ENCODE peak calls at places on chromosomes 5 and 9, in five cellular contexts. One of them, this sample, is unnamed.

GRCh38 chr5:142767925-142768324 is 2.3 kb upstream of the ARHGAP26 start:
- DNase-seq in upper lobe of left lung: no peak
- DNase-seq in GM23338: peak
- DNase-seq in suprapubic skin: no peak
- DNase-seq in H1: no peak
- DNase-seq in this sample: no peak

GRCh38 chr9:32708480-32709150 is 73.1 kb upstream of the TAF1L start:
- DNase-seq in upper lobe of left lung: no peak
- DNase-seq in GM23338: no peak
- DNase-seq in suprapubic skin: no peak
- DNase-seq in H1: no peak
- DNase-seq in this sample: no peak

GRCh38 chr5:35651002-35651756 is 33.5 kb downstream of the SPEF2 start:
- DNase-seq in upper lobe of left lung: no peak
- DNase-seq in GM23338: peak
- DNase-seq in suprapubic skin: no peak
- DNase-seq in H1: peak
- DNase-seq in this sample: no peak

GRCh38 chr9:100221538-100221937 is 122.5 kb downstream of the INVS start:
- DNase-seq in upper lobe of left lung: no peak
- DNase-seq in GM23338: no peak
- DNase-seq in suprapubic skin: no peak
- DNase-seq in H1: no peak
- DNase-seq in this sample: no peak

GRCh38 chr5:66307647-66308257 is 163.7 kb downstream of the SREK1 start:
- DNase-seq in upper lobe of left lung: no peak
- DNase-seq in GM23338: peak
- DNase-seq in suprapubic skin: no peak
- DNase-seq in H1: no peak
- DNase-seq in this sample: no peak

GRCh38 chr5:60334281-60334713 is 365.7 kb downstream of the DEPDC1B start:
- DNase-seq in upper lobe of left lung: no peak
- DNase-seq in GM23338: no peak
- DNase-seq in suprapubic skin: no peak
- DNase-seq in H1: no peak
- DNase-seq in this sample: no peak

GRCh38 chr9:20508242-20508641 is 114.1 kb downstream of the MLLT3 start:
- DNase-seq in upper lobe of left lung: no peak
- DNase-seq in GM23338: no peak
- DNase-seq in suprapubic skin: no peak
- DNase-seq in H1: no peak
- DNase-seq in this sample: no peak

GRCh38 chr9:137037035-137037434 is 5.1 kb upstream of the FUT7 start:
- DNase-seq in upper lobe of left lung: no peak
- DNase-seq in GM23338: no peak
- DNase-seq in suprapubic skin: no peak
- DNase-seq in H1: no peak
- DNase-seq in this sample: no peak

GRCh38 chr9:125428060-125428481 is 166.4 kb downstream of the GAPVD1 start:
- DNase-seq in upper lobe of left lung: peak
- DNase-seq in GM23338: peak
- DNase-seq in suprapubic skin: no peak
- DNase-seq in H1: peak
- DNase-seq in this sample: no peak

GRCh38 chr9:68493953-68494541 is 46.6 kb downstream of the TMEM252 start:
- DNase-seq in upper lobe of left lung: no peak
- DNase-seq in GM23338: no peak
- DNase-seq in suprapubic skin: no peak
- DNase-seq in H1: no peak
- DNase-seq in this sample: no peak

GRCh38 chr9:73179594-73179993 is 27.9 kb downstream of the ANXA1 start:
- DNase-seq in upper lobe of left lung: no peak
- DNase-seq in GM23338: no peak
- DNase-seq in suprapubic skin: no peak
- DNase-seq in H1: no peak
- DNase-seq in this sample: no peak

GRCh38 chr9:90846770-90847419 is 45.3 kb downstream of the SYK start:
- DNase-seq in upper lobe of left lung: no peak
- DNase-seq in GM23338: no peak
- DNase-seq in suprapubic skin: no peak
- DNase-seq in H1: no peak
- DNase-seq in this sample: no peak

GRCh38 chr5:133398646-133399081 is 213.7 kb downstream of the FSTL4 start:
- DNase-seq in upper lobe of left lung: no peak
- DNase-seq in GM23338: no peak
- DNase-seq in suprapubic skin: no peak
- DNase-seq in H1: no peak
- DNase-seq in this sample: peak

GRCh38 chr9:131727795-131728545 is 11.9 kb downstream of the RAPGEF1 start:
- DNase-seq in upper lobe of left lung: no peak
- DNase-seq in GM23338: no peak
- DNase-seq in suprapubic skin: no peak
- DNase-seq in H1: no peak
- DNase-seq in this sample: no peak

GRCh38 chr5:67161767-67162166 is 34.8 kb downstream of the CD180 start:
- DNase-seq in upper lobe of left lung: no peak
- DNase-seq in GM23338: no peak
- DNase-seq in suprapubic skin: no peak
- DNase-seq in H1: no peak
- DNase-seq in this sample: no peak

GRCh38 chr5:178642351-178642909 is 15.6 kb upstream of the CLK4 start:
- DNase-seq in upper lobe of left lung: no peak
- DNase-seq in GM23338: no peak
- DNase-seq in suprapubic skin: no peak
- DNase-seq in H1: no peak
- DNase-seq in this sample: peak

GRCh38 chr5:59685806-59686205 is 207.7 kb downstream of the PDE4D start:
- DNase-seq in upper lobe of left lung: no peak
- DNase-seq in GM23338: no peak
- DNase-seq in suprapubic skin: no peak
- DNase-seq in H1: no peak
- DNase-seq in this sample: no peak

GRCh38 chr5:154367101-154367500 is 78.7 kb upstream of the SAP30L start:
- DNase-seq in upper lobe of left lung: no peak
- DNase-seq in GM23338: no peak
- DNase-seq in suprapubic skin: no peak
- DNase-seq in H1: no peak
- DNase-seq in this sample: no peak

GRCh38 chr5:132458651-132459030 is 31.9 kb downstream of the IRF1 start:
- DNase-seq in upper lobe of left lung: no peak
- DNase-seq in GM23338: no peak
- DNase-seq in suprapubic skin: no peak
- DNase-seq in H1: no peak
- DNase-seq in this sample: no peak

GRCh38 chr5:91049800-91050199 is 333.3 kb downstream of the ARRDC3 start:
- DNase-seq in upper lobe of left lung: no peak
- DNase-seq in GM23338: no peak
- DNase-seq in suprapubic skin: no peak
- DNase-seq in H1: no peak
- DNase-seq in this sample: no peak

GRCh38 chr5:174312270-174312617 is 266.7 kb downstream of the NSG2 start:
- DNase-seq in upper lobe of left lung: no peak
- DNase-seq in GM23338: no peak
- DNase-seq in suprapubic skin: no peak
- DNase-seq in H1: no peak
- DNase-seq in this sample: no peak

DNA sequence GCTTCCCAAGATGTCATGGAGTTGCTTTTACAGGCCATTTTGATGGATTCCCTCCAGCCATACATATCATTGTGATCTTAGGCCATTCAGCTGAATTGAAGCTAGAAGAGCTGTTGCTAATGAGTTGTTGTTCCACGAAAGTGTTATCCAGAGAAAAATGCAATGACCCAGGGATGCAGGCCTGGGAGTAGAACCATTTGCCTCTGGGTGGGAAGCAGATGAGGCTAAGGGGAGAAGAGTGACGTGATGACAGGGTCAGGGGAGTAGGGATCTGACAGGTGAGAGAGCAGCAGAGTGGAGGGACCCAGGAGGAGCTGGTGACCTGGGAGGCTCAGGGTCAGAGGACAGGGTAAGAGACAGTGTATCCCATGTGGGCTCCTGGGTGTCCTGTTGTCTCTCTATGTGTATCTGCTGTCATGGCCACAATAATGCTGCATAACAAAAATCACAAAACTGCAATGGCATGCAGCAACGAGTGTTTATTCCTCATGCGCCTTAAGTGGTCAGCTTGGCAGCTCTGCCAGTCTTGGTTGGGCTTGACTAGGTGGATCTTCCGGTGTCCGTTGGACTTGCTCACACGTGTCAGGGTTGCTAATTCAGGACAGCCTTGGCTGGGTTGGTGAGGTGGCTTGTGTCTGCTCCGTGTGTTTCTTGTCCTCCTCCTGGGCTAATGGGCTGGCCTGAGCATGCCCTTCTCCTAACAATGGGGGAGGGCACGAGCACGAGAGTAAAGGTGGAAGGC is 90.6 kb downstream of the LIFR start:
- DNase-seq in upper lobe of left lung: no peak
- DNase-seq in GM23338: no peak
- DNase-seq in suprapubic skin: no peak
- DNase-seq in H1: no peak
- DNase-seq in this sample: peak
- H3K27ac ChIP-seq in upper lobe of left lung: peak
- H3K27ac ChIP-seq in GM23338: no peak
- H3K27ac ChIP-seq in suprapubic skin: peak
- H3K27ac ChIP-seq in H1: no peak
- H3K27ac ChIP-seq in this sample: peak

GRCh38 chr9:26746357-26747072 is 146.1 kb downstream of the CAAP1 start:
- DNase-seq in upper lobe of left lung: peak
- DNase-seq in GM23338: peak
- DNase-seq in suprapubic skin: no peak
- DNase-seq in H1: no peak
- DNase-seq in this sample: no peak
- TF ChIP-seq POLR2AphosphoS5 in upper lobe of left lung: no peak
- TF ChIP-seq POLR2AphosphoS5 in GM23338: peak
- TF ChIP-seq POLR2AphosphoS5 in suprapubic skin: no peak
- TF ChIP-seq POLR2AphosphoS5 in H1: no peak
- TF ChIP-seq POLR2AphosphoS5 in this sample: no peak

GRCh38 chr9:110340306-110340705 is 2.6 kb upstream of the TXNDC8 start:
- DNase-seq in upper lobe of left lung: no peak
- DNase-seq in GM23338: peak
- DNase-seq in suprapubic skin: no peak
- DNase-seq in H1: no peak
- DNase-seq in this sample: no peak
- TF ChIP-seq CTCF in upper lobe of left lung: no peak
- TF ChIP-seq CTCF in GM23338: peak
- TF ChIP-seq CTCF in suprapubic skin: no peak
- TF ChIP-seq CTCF in H1: peak
- TF ChIP-seq CTCF in this sample: no peak

GRCh38 chr5:77772729-77773128 is 3.4 kb downstream of the TBCA start:
- DNase-seq in upper lobe of left lung: no peak
- DNase-seq in GM23338: no peak
- DNase-seq in suprapubic skin: no peak
- DNase-seq in H1: no peak
- DNase-seq in this sample: no peak

GRCh38 chr5:77768978-77769377 is 7.2 kb downstream of the TBCA start:
- DNase-seq in upper lobe of left lung: no peak
- DNase-seq in GM23338: no peak
- DNase-seq in suprapubic skin: no peak
- DNase-seq in H1: no peak
- DNase-seq in this sample: no peak

GRCh38 chr5:77767301-77767700 is 8.8 kb downstream of the TBCA start:
- DNase-seq in upper lobe of left lung: no peak
- DNase-seq in GM23338: no peak
- DNase-seq in suprapubic skin: no peak
- DNase-seq in H1: no peak
- DNase-seq in this sample: no peak

GRCh38 chr5:77771452-77771851 is 4.7 kb downstream of the TBCA start:
- DNase-seq in upper lobe of left lung: no peak
- DNase-seq in GM23338: no peak
- DNase-seq in suprapubic skin: no peak
- DNase-seq in H1: no peak
- DNase-seq in this sample: no peak

DNA sequence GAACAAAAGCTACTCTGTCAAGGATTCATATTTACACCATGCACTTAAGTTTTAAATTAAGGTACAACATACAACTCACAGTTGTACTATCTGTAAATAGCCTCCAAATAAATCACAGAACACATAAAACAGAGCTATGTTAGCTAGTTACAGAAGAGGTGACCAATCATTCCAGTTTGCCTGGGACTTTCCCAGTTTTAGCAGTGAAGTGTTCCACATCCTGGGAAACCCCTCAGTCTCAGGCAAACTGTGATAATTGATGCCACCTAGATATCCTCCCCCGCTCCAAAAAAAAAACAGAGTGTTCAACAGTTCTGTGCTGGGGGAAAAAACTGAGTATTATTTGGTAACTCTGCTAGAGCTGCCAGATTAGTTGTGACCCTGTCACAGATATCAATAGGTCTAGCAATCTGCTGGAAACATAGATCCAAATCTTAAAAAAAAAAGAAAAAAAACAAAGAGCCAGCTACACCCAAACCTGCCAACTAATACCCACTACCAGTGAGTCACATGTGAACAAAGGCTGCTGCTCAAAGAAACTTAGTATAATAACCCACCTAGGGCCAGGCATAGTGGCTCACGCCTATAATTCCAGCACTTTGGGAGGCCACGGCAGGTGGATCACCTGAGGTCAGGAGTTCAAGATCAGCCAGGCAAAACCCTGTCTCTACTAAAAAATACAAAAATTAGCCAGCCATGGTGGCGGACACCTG is 5.7 kb downstream of the TBCA start:
- DNase-seq in upper lobe of left lung: no peak
- DNase-seq in GM23338: no peak
- DNase-seq in suprapubic skin: no peak
- DNase-seq in H1: no peak
- DNase-seq in this sample: no peak
- H3K27ac ChIP-seq in upper lobe of left lung: no peak
- H3K27ac ChIP-seq in GM23338: no peak
- H3K27ac ChIP-seq in suprapubic skin: no peak
- H3K27ac ChIP-seq in H1: no peak
- H3K27ac ChIP-seq in this sample: no peak